ENCODE peak calls at places on chromosomes 6 and 20, in eight cellular contexts. One of them, this sample, is unnamed.

GRCh38 chr6:167211870-167212715 is 54.3 kb upstream of the GPR31 start:
- DNase-seq in RWPE2: no peak
- DNase-seq in sigmoid colon: no peak
- DNase-seq in GM23338: no peak
- DNase-seq in fibroblast of lung: no peak
- DNase-seq in small intestine: no peak
- DNase-seq in right cardiac atrium: no peak
- DNase-seq in heart right ventricle: no peak
- DNase-seq in this sample: no peak

GRCh38 chr6:159977242-159978214 is 8.6 kb downstream of the IGF2R start:
- DNase-seq in RWPE2: no peak
- DNase-seq in sigmoid colon: peak; percentile 82
- DNase-seq in GM23338: no peak
- DNase-seq in fibroblast of lung: peak; percentile 79
- DNase-seq in small intestine: no peak
- DNase-seq in right cardiac atrium: peak; percentile 90
- DNase-seq in heart right ventricle: peak; percentile 85
- DNase-seq in this sample: no peak

GRCh38 chr6:136173519-136174507 is 76.3 kb downstream of the MTFR2 start:
- DNase-seq in RWPE2: no peak
- DNase-seq in sigmoid colon: no peak
- DNase-seq in GM23338: no peak
- DNase-seq in fibroblast of lung: peak; percentile 92
- DNase-seq in small intestine: no peak
- DNase-seq in right cardiac atrium: peak; percentile 71
- DNase-seq in heart right ventricle: peak; percentile 53
- DNase-seq in this sample: no peak

GRCh38 chr6:26556263-26557070 is 18.3 kb downstream of the HMGN4 start:
- DNase-seq in RWPE2: no peak
- DNase-seq in sigmoid colon: no peak
- DNase-seq in GM23338: peak; percentile 89
- DNase-seq in fibroblast of lung: peak; percentile 93
- DNase-seq in small intestine: no peak
- DNase-seq in right cardiac atrium: peak; percentile 73
- DNase-seq in heart right ventricle: no peak
- DNase-seq in this sample: no peak

GRCh38 chr20:12570371-12570770 is 438.4 kb upstream of the SPTLC3 start:
- DNase-seq in RWPE2: no peak
- DNase-seq in sigmoid colon: no peak
- DNase-seq in GM23338: peak; percentile 87
- DNase-seq in fibroblast of lung: no peak
- DNase-seq in small intestine: peak; percentile 3
- DNase-seq in right cardiac atrium: no peak
- DNase-seq in heart right ventricle: no peak
- DNase-seq in this sample: no peak

GRCh38 chr6:142878407-142878806 is 66.6 kb downstream of the HIVEP2 start:
- DNase-seq in RWPE2: no peak
- DNase-seq in sigmoid colon: no peak
- DNase-seq in GM23338: no peak
- DNase-seq in fibroblast of lung: no peak
- DNase-seq in small intestine: no peak
- DNase-seq in right cardiac atrium: peak; percentile 54
- DNase-seq in heart right ventricle: peak; percentile 20
- DNase-seq in this sample: no peak

GRCh38 chr6:26198626-26199056 is 111.4 kb downstream of the HFE start:
- DNase-seq in RWPE2: no peak
- DNase-seq in sigmoid colon: no peak
- DNase-seq in GM23338: no peak
- DNase-seq in fibroblast of lung: peak; percentile 33
- DNase-seq in small intestine: no peak
- DNase-seq in right cardiac atrium: no peak
- DNase-seq in heart right ventricle: no peak
- DNase-seq in this sample: no peak

GRCh38 chr6:166598441-166599138 is 12.1 kb upstream of the RAMACL start:
- DNase-seq in RWPE2: no peak
- DNase-seq in sigmoid colon: peak; percentile 84
- DNase-seq in GM23338: no peak
- DNase-seq in fibroblast of lung: peak; percentile 96
- DNase-seq in small intestine: peak; percentile 5
- DNase-seq in right cardiac atrium: peak; percentile 76
- DNase-seq in heart right ventricle: peak; percentile 49
- DNase-seq in this sample: no peak

GRCh38 chr6:3885262-3886036 is 36.3 kb downstream of the FAM50B start:
- DNase-seq in RWPE2: no peak
- DNase-seq in sigmoid colon: no peak
- DNase-seq in GM23338: peak; percentile 44
- DNase-seq in fibroblast of lung: no peak
- DNase-seq in small intestine: peak; percentile 60
- DNase-seq in right cardiac atrium: no peak
- DNase-seq in heart right ventricle: no peak
- DNase-seq in this sample: no peak

GRCh38 chr6:26531897-26532296 is 6.3 kb upstream of the HMGN4 start:
- DNase-seq in RWPE2: no peak
- DNase-seq in sigmoid colon: no peak
- DNase-seq in GM23338: no peak
- DNase-seq in fibroblast of lung: no peak
- DNase-seq in small intestine: no peak
- DNase-seq in right cardiac atrium: no peak
- DNase-seq in heart right ventricle: no peak
- DNase-seq in this sample: no peak

DNA sequence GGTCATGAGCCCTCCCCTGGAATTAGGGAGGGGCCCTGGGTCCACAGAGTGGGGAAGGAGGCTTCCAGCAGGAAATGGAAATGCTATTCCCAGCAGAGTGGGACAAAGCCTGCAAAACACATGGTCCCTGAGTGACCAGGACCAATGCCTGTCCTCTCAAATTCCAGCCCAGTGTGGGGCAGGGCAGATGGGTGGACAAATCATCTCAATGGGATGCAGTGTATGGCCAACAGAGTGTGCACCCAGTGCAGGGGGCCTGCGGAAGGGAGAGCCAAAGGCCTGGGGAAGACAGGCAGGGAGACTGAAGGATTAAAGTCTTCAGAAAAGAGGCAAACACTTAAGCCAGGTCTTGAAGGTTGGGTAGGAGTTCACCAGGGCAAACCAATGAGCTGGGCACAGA is 28.7 kb upstream of the PHACTR3 start:
- DNase-seq in RWPE2: peak; percentile 60
- DNase-seq in sigmoid colon: no peak
- DNase-seq in GM23338: no peak
- DNase-seq in fibroblast of lung: no peak
- DNase-seq in small intestine: no peak
- DNase-seq in right cardiac atrium: no peak
- DNase-seq in heart right ventricle: no peak
- DNase-seq in this sample: peak; percentile 61
- H3K27me3 ChIP-seq in RWPE2: peaks cover 84% of the 10 kb centered on the region
- H3K27me3 ChIP-seq in sigmoid colon: peaks cover 19% of the 10 kb centered on the region
- H3K27me3 ChIP-seq in GM23338: peaks cover 82% of the 10 kb centered on the region
- H3K27me3 ChIP-seq in fibroblast of lung: no peaks in the 10 kb centered on the region
- H3K27me3 ChIP-seq in small intestine: peaks cover 10% of the 10 kb centered on the region
- H3K27me3 ChIP-seq in right cardiac atrium: no peaks in the 10 kb centered on the region
- H3K27me3 ChIP-seq in heart right ventricle: peaks cover 35% of the 10 kb centered on the region
- H3K27me3 ChIP-seq in this sample: no peaks in the 10 kb centered on the region

DNA sequence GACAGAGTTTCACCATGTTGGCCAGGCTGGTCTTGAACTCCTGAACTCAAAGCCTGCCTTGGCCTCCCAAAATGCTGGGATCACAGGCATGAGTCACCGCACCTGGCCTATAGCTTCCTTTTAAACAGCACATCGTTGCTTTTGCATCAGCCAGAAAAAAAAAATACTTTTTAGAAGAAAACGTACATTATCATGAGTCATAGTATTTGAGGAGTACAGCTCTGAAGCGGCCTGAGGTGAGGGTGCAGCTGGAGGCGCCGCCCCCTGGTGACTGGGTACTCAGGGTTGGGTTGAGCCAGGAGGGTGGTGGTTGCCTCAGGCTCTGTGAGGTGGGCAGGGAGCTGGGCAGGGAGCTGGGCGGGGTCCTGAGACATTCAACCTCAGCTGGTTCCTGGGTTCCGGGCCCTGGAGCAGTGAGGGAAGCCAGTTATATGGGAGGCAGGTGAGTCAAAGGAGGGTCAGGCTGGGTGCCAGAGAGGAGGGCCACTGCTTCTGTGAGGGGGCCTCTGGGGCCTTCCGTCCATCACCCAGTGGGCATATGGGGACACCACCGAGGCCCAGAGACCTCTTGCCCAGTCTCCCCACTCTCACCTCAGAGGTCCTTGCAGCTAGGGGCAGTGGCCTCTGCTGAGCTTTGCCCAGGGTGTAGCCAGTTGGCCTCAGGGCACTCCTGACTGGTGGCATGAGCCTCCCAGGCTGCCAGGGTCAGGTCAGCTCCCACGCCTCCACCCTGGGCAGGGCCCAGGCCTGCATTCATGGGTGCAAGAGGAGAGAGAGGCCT is 11.7 kb upstream of the ID1 start:
- DNase-seq in RWPE2: peak; percentile 100
- DNase-seq in sigmoid colon: no peak
- DNase-seq in GM23338: no peak
- DNase-seq in fibroblast of lung: peak; percentile 90
- DNase-seq in small intestine: peak; percentile 97
- DNase-seq in right cardiac atrium: peak; percentile 58
- DNase-seq in heart right ventricle: no peak
- DNase-seq in this sample: no peak
- H3K4me1 ChIP-seq in RWPE2: peaks cover 43% of the 10 kb centered on the region
- H3K4me1 ChIP-seq in sigmoid colon: no peaks in the 10 kb centered on the region
- H3K4me1 ChIP-seq in GM23338: peaks cover 50% of the 10 kb centered on the region
- H3K4me1 ChIP-seq in fibroblast of lung: peaks cover 27% of the 10 kb centered on the region
- H3K4me1 ChIP-seq in small intestine: no peaks in the 10 kb centered on the region
- H3K4me1 ChIP-seq in right cardiac atrium: peaks cover 6% of the 10 kb centered on the region
- H3K4me1 ChIP-seq in heart right ventricle: peaks cover 19% of the 10 kb centered on the region
- H3K4me1 ChIP-seq in this sample: peaks cover under 1% of the 10 kb centered on the region

DNA sequence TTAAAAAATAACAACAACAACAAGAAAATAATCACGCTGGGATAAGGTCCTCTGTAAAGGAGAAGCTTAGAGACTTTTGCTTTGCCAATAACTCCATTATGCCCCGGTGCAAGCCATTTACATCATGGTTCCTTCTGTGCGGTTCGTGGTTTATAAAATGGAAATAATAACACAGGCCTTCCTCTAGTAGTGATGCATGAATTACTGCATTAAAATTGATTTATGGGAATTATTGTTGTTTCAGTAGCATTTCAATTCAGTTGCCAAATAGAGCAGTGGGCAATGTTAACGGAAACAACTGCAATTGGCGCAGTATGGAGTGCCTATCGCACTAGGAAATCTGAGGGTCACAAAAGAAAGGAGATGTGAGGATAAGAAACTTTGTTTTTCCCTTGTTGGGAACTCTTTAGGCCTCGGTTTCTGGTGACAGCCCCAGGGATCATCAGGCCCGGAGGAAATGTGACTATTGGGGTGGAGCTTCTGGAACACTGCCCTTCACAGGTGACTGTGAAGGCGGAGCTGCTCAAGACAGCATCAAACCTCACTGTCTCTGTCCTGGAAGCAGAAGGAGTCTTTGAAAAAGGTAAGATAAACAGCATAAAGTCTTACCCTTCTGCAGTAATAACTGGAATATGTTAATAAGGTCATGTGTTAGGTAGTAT is 1.1 kb downstream of the CD109 start:
- DNase-seq in RWPE2: no peak
- DNase-seq in sigmoid colon: no peak
- DNase-seq in GM23338: peak; percentile 37
- DNase-seq in fibroblast of lung: no peak
- DNase-seq in small intestine: no peak
- DNase-seq in right cardiac atrium: no peak
- DNase-seq in heart right ventricle: no peak
- DNase-seq in this sample: no peak
- H3K27ac ChIP-seq in RWPE2: peak overlapping the region; percentile 99
- H3K27ac ChIP-seq in sigmoid colon: peak overlapping the region; percentile 91
- H3K27ac ChIP-seq in GM23338: no peak overlapping the region
- H3K27ac ChIP-seq in fibroblast of lung: no peak overlapping the region
- H3K27ac ChIP-seq in small intestine: no peak overlapping the region
- H3K27ac ChIP-seq in right cardiac atrium: no peak overlapping the region
- H3K27ac ChIP-seq in heart right ventricle: no peak overlapping the region
- H3K27ac ChIP-seq in this sample: no peak overlapping the region

DNA sequence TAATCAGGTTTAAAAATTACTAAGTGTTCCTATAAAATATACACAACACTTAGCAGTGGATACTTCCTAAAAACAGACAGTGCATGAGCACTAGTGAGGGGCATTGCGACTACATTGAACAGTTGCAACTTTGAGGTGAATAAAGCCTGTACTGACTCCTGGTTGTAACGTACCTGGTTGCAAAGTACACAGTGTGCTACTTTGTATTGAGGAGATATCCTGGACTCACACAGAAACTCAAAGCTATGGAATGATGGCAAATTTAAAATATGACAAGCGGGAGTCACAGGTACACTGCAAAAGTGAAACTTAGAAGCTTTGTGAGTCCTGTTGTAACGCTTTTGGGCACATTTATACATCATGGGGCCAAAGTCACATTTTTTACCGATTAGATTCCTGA is 55.6 kb upstream of the HLA-A start:
- DNase-seq in RWPE2: no peak
- DNase-seq in sigmoid colon: no peak
- DNase-seq in GM23338: no peak
- DNase-seq in fibroblast of lung: no peak
- DNase-seq in small intestine: peak; percentile 68
- DNase-seq in right cardiac atrium: no peak
- DNase-seq in heart right ventricle: no peak
- DNase-seq in this sample: no peak
- H3K27me3 ChIP-seq in RWPE2: no peaks in the 10 kb centered on the region
- H3K27me3 ChIP-seq in sigmoid colon: no peaks in the 10 kb centered on the region
- H3K27me3 ChIP-seq in GM23338: peaks cover 31% of the 10 kb centered on the region
- H3K27me3 ChIP-seq in fibroblast of lung: no peaks in the 10 kb centered on the region
- H3K27me3 ChIP-seq in small intestine: no peaks in the 10 kb centered on the region
- H3K27me3 ChIP-seq in right cardiac atrium: no peaks in the 10 kb centered on the region
- H3K27me3 ChIP-seq in heart right ventricle: no peaks in the 10 kb centered on the region
- H3K27me3 ChIP-seq in this sample: no peaks in the 10 kb centered on the region

GRCh38 chr6:93282521-93283031 is 136.8 kb downstream of the EPHA7 start:
- DNase-seq in RWPE2: peak; percentile 29
- DNase-seq in sigmoid colon: peak; percentile 56
- DNase-seq in GM23338: no peak
- DNase-seq in fibroblast of lung: no peak
- DNase-seq in small intestine: no peak
- DNase-seq in right cardiac atrium: peak; percentile 40
- DNase-seq in heart right ventricle: no peak
- DNase-seq in this sample: peak; percentile 71

DNA sequence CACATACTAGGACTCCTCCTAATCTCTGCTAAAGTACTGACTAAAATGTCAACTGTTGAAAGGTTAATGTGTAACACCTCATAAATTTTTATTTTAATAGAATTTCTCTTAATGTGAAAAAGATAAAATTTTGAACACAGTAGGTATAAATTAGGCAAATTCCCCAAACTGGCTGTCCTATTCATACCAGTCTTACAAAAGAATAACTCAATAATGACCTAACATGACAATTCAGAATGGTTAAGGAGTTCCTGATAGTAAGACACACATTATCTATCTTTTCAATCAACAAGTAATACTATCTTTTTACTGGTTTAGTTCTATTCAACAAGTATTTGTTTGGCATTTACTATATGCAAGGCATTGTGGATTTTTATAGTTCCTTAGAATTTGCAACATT is 141.1 kb downstream of the EPHA7 start:
- DNase-seq in RWPE2: no peak
- DNase-seq in sigmoid colon: no peak
- DNase-seq in GM23338: no peak
- DNase-seq in fibroblast of lung: no peak
- DNase-seq in small intestine: no peak
- DNase-seq in right cardiac atrium: no peak
- DNase-seq in heart right ventricle: no peak
- DNase-seq in this sample: no peak
- H3K4me1 ChIP-seq in RWPE2: no peaks in the 10 kb centered on the region
- H3K4me1 ChIP-seq in sigmoid colon: peaks cover 8% of the 10 kb centered on the region
- H3K4me1 ChIP-seq in GM23338: no peaks in the 10 kb centered on the region
- H3K4me1 ChIP-seq in fibroblast of lung: no peaks in the 10 kb centered on the region
- H3K4me1 ChIP-seq in small intestine: no peaks in the 10 kb centered on the region
- H3K4me1 ChIP-seq in right cardiac atrium: peaks cover 2% of the 10 kb centered on the region
- H3K4me1 ChIP-seq in heart right ventricle: no peaks in the 10 kb centered on the region
- H3K4me1 ChIP-seq in this sample: no peaks in the 10 kb centered on the region

This sample was measured in spleen.